ENCODE peak calls at places on chromosomes 12 and 14, in seven cellular contexts. T is HT1080; Y is Right ventricle myocardium superior; D is NCI-H1105; G is CD4-positive, alpha-beta memory T cell; P is ELF-1; E is A549. I is an unnamed sample.

GRCh38 chr12:21711376-21711775 is 53.7 kb upstream of the LDHB start:
- DNase-seq in D (no peak), G (no peak), Y (no peak), E (no peak), P (no peak), T (no peak), I (no peak)

GRCh38 chr14:87999282-87999681 is 5.7 kb upstream of the GPR65 start:
- DNase-seq in T (no peak), P (no peak), G (no peak), Y (no peak), E (no peak), D (no peak), I (no peak)

GRCh38 chr12:90065301-90065801 is 356.7 kb upstream of the ATP2B1 start:
- DNase-seq in P (no peak), T (no peak), G (no peak), Y (no peak), E (no peak), D (no peak), I (no peak)

GRCh38 chr12:126385785-126386184 is 1320.5 kb downstream of the AACS start:
- DNase-seq in G (no peak), Y (no peak), E (no peak), P (no peak), T (peak), D (no peak), I (no peak)

GRCh38 chr12:68745376-68745903 is 536 bp upstream of the SLC35E3 start:
- DNase-seq in P (no peak), E (no peak), D (no peak), Y (no peak), G (no peak), T (no peak), I (no peak)

GRCh38 chr12:132030367-132031038 is 80.8 kb downstream of the EP400 start:
- DNase-seq in G (no peak), T (no peak), Y (peak), D (no peak), P (no peak), E (no peak), I (no peak)

GRCh38 chr12:60269611-60270269 is 673.9 kb downstream of the SLC16A7 start:
- DNase-seq in P (peak), T (no peak), E (no peak), D (no peak), G (no peak), Y (peak), I (no peak)

GRCh38 chr12:64102339-64102738 is 119.8 kb downstream of the KICS2 start:
- DNase-seq in E (no peak), P (no peak), Y (no peak), T (no peak), G (no peak), D (no peak), I (no peak)

GRCh38 chr12:12716845-12717585 is at the start of gene CDKN1B:
- DNase-seq in T (peak), E (peak), Y (peak), G (peak), D (peak), P (peak), I (peak)

GRCh38 chr12:131893605-131894312 is 663 bp upstream of the ULK1 start:
- DNase-seq in G (no peak), P (no peak), E (no peak), D (no peak), T (no peak), Y (no peak), I (no peak)

GRCh38 chr12:105428793-105429192 is 98.3 kb downstream of the C12orf75 start:
- DNase-seq in P (no peak), G (no peak), D (no peak), E (no peak), T (no peak), Y (no peak), I (no peak)

GRCh38 chr12:39592295-39592694 is 27.3 kb downstream of the ABCD2 start:
- DNase-seq in Y (no peak), G (no peak), T (no peak), E (peak), P (no peak), D (no peak), I (no peak)

GRCh38 chr12:111733340-111733739 is 33.4 kb upstream of the ALDH2 start:
- DNase-seq in E (no peak), P (no peak), T (no peak), D (no peak), Y (no peak), G (no peak), I (no peak)

GRCh38 chr14:103115845-103116572 is 7.3 kb upstream of the TNFAIP2 start:
- DNase-seq in E (peak), G (no peak), T (no peak), P (no peak), Y (no peak), D (no peak), I (no peak)

GRCh38 chr12:56941299-56942017 is 7.2 kb upstream of the SDR9C7 start:
- DNase-seq in E (peak), G (no peak), Y (no peak), P (no peak), D (no peak), T (peak), I (no peak)